ENCODE peak calls at places on chromosome 11, in eight cellular contexts. Z, K, F, B, L, U, S and I are unnamed samples.

GRCh38 chr11:30285416-30286121 is 37.3 kb upstream of the ARL14EP start:
- DNase-seq in U (no peak), B (no peak), K (no peak), L (no peak), Z (no peak), F (no peak), S (no peak), I (no peak)

GRCh38 chr11:68650801-68651200 is 33.5 kb upstream of the GAL start:
- DNase-seq in B (no peak), K (no peak), L (no peak), Z (no peak), U (no peak), S (no peak), F (no peak), I (no peak)

GRCh38 chr11:15430381-15430780 is 315.7 kb downstream of the INSC start:
- DNase-seq in S (no peak), L (no peak), K (no peak), F (no peak), B (no peak), Z (no peak), U (no peak), I (no peak)

GRCh38 chr11:75000975-75001354 is 12.2 kb downstream of the NEU3 start:
- DNase-seq in L (no peak), Z (no peak), F (no peak), B (no peak), S (no peak), U (no peak), K (no peak), I (no peak)

GRCh38 chr11:72989727-72990126 is 152.4 kb downstream of the FCHSD2 start:
- DNase-seq in U (no peak), F (no peak), S (no peak), L (no peak), K (peak; percentile 21), Z (no peak), B (no peak), I (no peak)

GRCh38 chr11:72144807-72145565 is 9.5 kb downstream of the FOLR3 start:
- DNase-seq in B (no peak), K (no peak), L (no peak), S (no peak), F (no peak), Z (no peak), U (no peak), I (no peak)

GRCh38 chr11:58391879-58392278 is 14.8 kb downstream of the OR5B3 start:
- DNase-seq in F (no peak), S (no peak), U (no peak), K (no peak), Z (no peak), L (no peak), B (no peak), I (no peak)

GRCh38 chr11:116691779-116692178 is 81.0 kb downstream of the BUD13 start:
- DNase-seq in B (peak; percentile 92), U (peak; percentile 30), S (peak; percentile 44), Z (peak; percentile 86), K (no peak), L (no peak), F (no peak), I (no peak)

GRCh38 chr11:111730871-111731591 is 35.2 kb downstream of the PPP2R1B start:
- DNase-seq in Z (no peak), B (no peak), F (peak; percentile 59), S (peak; percentile 45), U (no peak), K (no peak), L (peak; percentile 60), I (peak; percentile 56)

GRCh38 chr11:134331565-134332188 is at the start of gene GLB1L2:
- DNase-seq in F (peak; percentile 62), K (peak; percentile 38), S (peak; percentile 90), Z (peak; percentile 99), U (no peak), L (peak; percentile 51), B (peak; percentile 97), I (peak; percentile 30)

GRCh38 chr11:46382644-46383403 is 1.4 kb downstream of the MDK start:
- DNase-seq in B (peak; percentile 85), L (no peak), U (no peak), F (no peak), K (no peak), S (no peak), Z (no peak), I (no peak)

GRCh38 chr11:23079382-23079813 is 219.1 kb upstream of the CCDC179 start:
- DNase-seq in B (no peak), K (no peak), Z (no peak), L (no peak), U (no peak), F (no peak), S (no peak), I (no peak)

GRCh38 chr11:122642472-122642922 is 13.0 kb upstream of the UBASH3B start:
- DNase-seq in U (peak; percentile 95), F (no peak), L (no peak), Z (no peak), K (no peak), B (no peak), S (no peak), I (no peak)

GRCh38 chr11:64848779-64849599 is 4.5 kb upstream of the CDC42BPG start:
- DNase-seq in L (no peak), K (no peak), U (no peak), S (peak; percentile 89), B (peak; percentile 87), Z (no peak), F (no peak), I (no peak)

GRCh38 chr11:133545199-133545709 is 13.0 kb upstream of the OPCML start:
- DNase-seq in F (no peak), U (no peak), L (no peak), Z (no peak), K (no peak), S (no peak), B (peak; percentile 68), I (no peak)

GRCh38 chr11:9859491-9860305 is 195.8 kb downstream of the SWAP70 start:
- DNase-seq in B (no peak), K (no peak), Z (no peak), L (no peak), U (no peak), F (no peak), S (no peak), I (no peak)

GRCh38 chr11:20658135-20658534 is 11.3 kb upstream of the NELL1 start:
- DNase-seq in K (no peak), U (no peak), B (no peak), F (no peak), L (no peak), Z (no peak), S (no peak), I (no peak)

GRCh38 chr11:112817376-112817775 is 143.8 kb upstream of the NCAM1 start:
- DNase-seq in L (no peak), K (no peak), Z (no peak), S (no peak), F (no peak), U (no peak), B (peak; percentile 81), I (no peak)

GRCh38 chr11:45180158-45180887 is 33.9 kb downstream of the PRDM11 start:
- DNase-seq in F (peak; percentile 71), U (no peak), K (no peak), L (no peak), Z (peak; percentile 73), S (peak; percentile 73), B (peak; percentile 82), I (no peak)

GRCh38 chr11:38824573-38824972 is 2226.5 kb upstream of the RAG2 start:
- DNase-seq in Z (no peak), U (no peak), K (no peak), S (no peak), F (no peak), L (no peak), B (peak; percentile 41), I (no peak)

GRCh38 chr11:109940816-109941215 is 152.4 kb upstream of the ZC3H12C start:
- DNase-seq in Z (peak; percentile 27), S (no peak), F (no peak), K (no peak), B (no peak), U (peak; percentile 84), L (no peak), I (no peak)
- H3K27ac ChIP-seq in Z (peak overlapping the region; percentile 69), S (no peak overlapping the region), F (no peak overlapping the region), K (no peak overlapping the region), B (no peak overlapping the region), U (no peak overlapping the region), L (no peak overlapping the region), I (no peak overlapping the region)

DNA sequence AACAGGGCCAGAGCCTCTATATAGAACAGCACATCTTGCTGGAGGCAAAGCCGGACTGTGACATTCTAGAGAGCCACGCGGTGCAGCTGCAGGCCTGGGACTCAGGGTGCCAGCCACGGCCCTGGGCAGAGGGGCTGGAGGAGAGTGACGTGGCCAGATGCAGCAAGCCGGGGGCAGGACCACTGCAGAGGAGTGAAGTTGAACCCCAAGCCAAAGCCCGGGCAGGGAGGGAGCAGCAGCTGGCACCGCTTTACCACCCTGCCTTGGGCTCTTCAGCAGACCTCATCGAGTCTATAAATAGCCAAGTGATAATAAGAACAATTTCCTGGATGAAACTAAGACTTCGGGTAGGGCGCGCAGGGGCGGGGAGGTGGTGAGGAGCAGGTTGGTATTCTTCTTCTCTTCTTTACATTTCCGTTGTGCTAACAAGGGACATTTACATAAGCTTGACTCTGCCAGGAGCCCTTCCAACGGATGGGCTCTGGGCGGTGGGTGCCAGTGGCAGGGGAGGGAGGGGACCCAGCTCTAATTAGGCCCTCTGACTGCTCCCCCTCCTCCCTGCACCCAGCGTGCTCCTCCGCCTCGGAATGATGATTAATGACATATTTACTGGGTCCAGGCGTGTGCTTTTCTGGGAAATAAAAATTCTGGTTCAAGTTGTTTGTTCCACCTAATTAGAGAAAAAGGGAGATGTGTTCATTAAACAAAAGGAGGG is 110.2 kb downstream of the ST3GAL4 start:
- DNase-seq in B (no peak), F (peak; percentile 41), U (no peak), Z (no peak), K (no peak), S (peak; percentile 68), L (no peak), I (peak; percentile 14)
- H3K27ac ChIP-seq in B (no peak overlapping the region), F (no peak overlapping the region), U (no peak overlapping the region), Z (no peak overlapping the region), K (no peak overlapping the region), S (no peak overlapping the region), L (no peak overlapping the region), I (peak overlapping the region; percentile 55)

DNA sequence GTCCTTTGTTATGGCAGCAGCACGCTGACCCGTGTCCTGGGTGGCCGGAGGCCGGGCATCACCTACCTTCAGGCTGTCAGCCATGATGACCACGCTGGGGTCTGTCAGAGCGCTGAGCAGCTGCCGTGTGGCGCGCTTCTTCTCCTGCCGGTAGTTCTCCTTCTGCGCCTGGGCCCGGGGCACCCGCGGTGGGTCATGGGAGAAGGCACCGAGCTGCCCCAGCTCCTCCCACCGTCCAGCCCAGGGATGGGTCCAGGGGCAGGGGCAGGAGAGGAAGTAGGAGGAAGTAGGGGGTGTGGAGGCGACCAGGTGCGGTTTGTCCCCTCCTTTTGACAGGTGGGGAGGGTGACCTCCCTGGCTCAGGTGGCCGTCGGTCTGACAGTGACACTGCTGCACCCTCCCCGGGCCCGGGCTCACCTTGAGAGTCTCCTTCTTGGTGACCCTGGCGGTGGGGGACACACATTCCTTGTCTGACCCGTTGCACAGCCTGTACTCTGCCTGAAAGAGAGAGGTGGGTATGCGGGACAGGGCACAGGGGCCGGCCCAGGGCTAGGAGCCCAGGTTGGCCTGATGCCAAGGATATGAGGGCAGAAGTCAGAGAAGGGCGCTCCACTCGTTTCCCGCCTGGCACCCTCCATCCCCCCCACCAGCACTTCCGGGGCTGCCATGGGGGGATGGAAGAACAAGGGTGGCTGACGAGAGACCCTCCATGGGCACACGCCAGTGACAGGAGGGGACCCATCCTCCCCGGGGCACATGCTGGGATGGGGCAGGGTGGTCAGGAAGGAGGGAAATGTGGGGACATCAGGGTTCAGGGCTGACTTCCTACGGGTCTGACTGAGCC is 43.0 kb downstream of the OSBPL5 start:
- DNase-seq in Z (no peak), B (peak; percentile 37), L (peak; percentile 27), U (no peak), F (peak; percentile 25), K (no peak), S (peak; percentile 8), I (no peak)
- H3K27ac ChIP-seq in Z (no peak overlapping the region), B (no peak overlapping the region), L (peak overlapping the region; percentile 75), U (no peak overlapping the region), F (no peak overlapping the region), K (no peak overlapping the region), S (no peak overlapping the region), I (no peak overlapping the region)

GRCh38 chr11:47864910-47865309 is 16.8 kb upstream of the NUP160 start:
- DNase-seq in F (no peak), L (no peak), B (no peak), K (no peak), Z (no peak), U (no peak), S (no peak), I (no peak)
- H3K27ac ChIP-seq in F (no peak overlapping the region), L (peak overlapping the region; percentile 40), B (no peak overlapping the region), K (no peak overlapping the region), Z (no peak overlapping the region), U (peak overlapping the region; percentile 71), S (peak overlapping the region; percentile 49), I (no peak overlapping the region)